ENCODE peak calls at places on chromosomes 13 and 19, in ten cellular contexts. O is cardiac muscle cell; J is fibroblast of the aortic adventitia; I is ureter; Z is heart left ventricle; N is head of caudate nucleus; W is NCI-H2081; S is activated CD4-positive, CD25-positive, alpha-beta regulatory T cell; E is posterior vena cava; U is cerebellar cortex. P is an unnamed sample.

GRCh38 chr13:110298566-110299321 is 8.2 kb downstream of the COL4A1 start:
- DNase-seq in I (no peak), N (no peak), Z (peak), O (no peak), J (no peak), E (no peak), U (no peak), S (no peak), W (no peak), P (no peak)

GRCh38 chr13:74647211-74647610 is 513.0 kb upstream of the KLF12 start:
- DNase-seq in J (no peak), U (no peak), E (no peak), S (no peak), I (no peak), O (no peak), W (no peak), N (no peak), Z (no peak), P (no peak)

GRCh38 chr13:91045351-91046034 is 302.0 kb upstream of the MIR17HG start:
- DNase-seq in U (peak), N (no peak), Z (no peak), J (no peak), O (peak), E (no peak), I (no peak), S (no peak), W (peak), P (no peak)

GRCh38 chr13:41668130-41668757 is 210.9 kb downstream of the RGCC start:
- DNase-seq in E (no peak), I (peak), N (peak), J (peak), O (peak), W (peak), Z (no peak), S (no peak), U (peak), P (peak)

GRCh38 chr19:51000981-51001380 is 423 bp downstream of the KLK8 start:
- DNase-seq in E (no peak), S (no peak), N (no peak), U (no peak), I (no peak), O (no peak), J (no peak), W (no peak), Z (no peak), P (no peak)

GRCh38 chr13:78102121-78102677 is 183.6 kb upstream of the EDNRB start:
- DNase-seq in E (no peak), J (peak), S (no peak), U (no peak), O (no peak), N (peak), Z (no peak), W (no peak), I (peak), P (peak)

GRCh38 chr19:33407140-33407551 is 33.6 kb downstream of the CEBPG start:
- DNase-seq in W (no peak), O (no peak), Z (peak), E (no peak), J (no peak), N (no peak), I (no peak), S (no peak), U (no peak), P (no peak)

GRCh38 chr13:94303644-94304174 is 175.8 kb downstream of the DCT start:
- DNase-seq in O (peak), U (no peak), Z (no peak), W (no peak), N (no peak), S (no peak), I (no peak), E (no peak), J (no peak), P (no peak)

GRCh38 chr13:26255717-26256277 is 1.9 kb downstream of the CDK8 start:
- DNase-seq in W (peak), U (peak), O (peak), J (peak), N (no peak), S (no peak), E (no peak), Z (no peak), I (no peak), P (peak)

P was measured in astrocyte.